ENCODE peak calls at places on chromosomes 3 and 15, in seven cellular contexts. P, Q, E, G, O, S and A are unnamed samples.

GRCh38 chr3:119170821-119171220 is 2.6 kb upstream of the UPK1B start:
- DNase-seq in Q (no peak), P (no peak), E (no peak), S (no peak), O (no peak), G (no peak), A (no peak)

GRCh38 chr3:136699271-136699828 is 52.8 kb downstream of the STAG1 start:
- DNase-seq in G (no peak), E (no peak), O (no peak), P (no peak), Q (no peak), S (no peak), A (no peak)

GRCh38 chr3:108090066-108090700 is 648 bp downstream of the CD47 start:
- DNase-seq in O (peak; percentile 69), G (no peak), P (peak; percentile 19), E (peak; percentile 38), S (no peak), Q (no peak), A (peak; percentile 61)

GRCh38 chr3:51886447-51886846 is 11.0 kb upstream of the IQCF5 start:
- DNase-seq in Q (no peak), E (no peak), O (no peak), P (no peak), S (no peak), G (no peak), A (no peak)

GRCh38 chr15:90962021-90962420 is 7.3 kb downstream of the RCCD1 start:
- DNase-seq in O (no peak), S (no peak), Q (no peak), G (no peak), P (no peak), E (no peak), A (no peak)

GRCh38 chr3:55951371-55951770 is 464.3 kb upstream of the WNT5A start:
- DNase-seq in E (no peak), Q (no peak), S (no peak), G (no peak), O (no peak), P (no peak), A (no peak)

GRCh38 chr3:31247850-31248618 is 284.7 kb upstream of the STT3B start:
- DNase-seq in P (no peak), S (no peak), E (no peak), O (peak; percentile 35), G (no peak), Q (peak; percentile 6), A (no peak)

GRCh38 chr15:84831028-84831427 is 13.9 kb downstream of the ALPK3 start:
- DNase-seq in G (no peak), P (no peak), E (no peak), S (no peak), O (no peak), Q (no peak), A (no peak)

GRCh38 chr3:73361591-73361990 is 263.1 kb downstream of the PDZRN3 start:
- DNase-seq in E (no peak), G (no peak), P (no peak), O (no peak), Q (no peak), S (no peak), A (no peak)

GRCh38 chr3:12303532-12303931 is 14.7 kb downstream of the PPARG start:
- DNase-seq in Q (no peak), G (no peak), O (no peak), S (no peak), P (no peak), E (peak; percentile 99), A (no peak)

GRCh38 chr15:33860749-33861148 is 107.5 kb upstream of the CHRM5 start:
- DNase-seq in S (no peak), E (peak; percentile 47), P (no peak), G (no peak), O (no peak), Q (peak; percentile 13), A (no peak)

GRCh38 chr3:127786358-127787070 is 35.8 kb downstream of the MGLL start:
- DNase-seq in Q (no peak), P (no peak), E (peak; percentile 74), O (no peak), G (peak; percentile 84), S (peak; percentile 93), A (peak; percentile 73)